ENCODE peak calls at places on chromosomes 3 and 15, in seven cellular contexts. I is GM13976; B is stimulated activated CD4-positive, alpha-beta T cell treated with anti-CD3 and anti-CD28 coated beads, TNF-alpha, amount 100 ng/mL, for 48 hours; C is ELF-1; Y is lower leg skin; E is RWPE2; R is fibroblast of lung. L is an unnamed sample.

GRCh38 chr3:114706591-114707224 is 412.9 kb downstream of the TIGIT start:
- DNase-seq in R (peak), Y (no peak), B (peak), I (peak), C (peak), E (no peak), L (no peak)

GRCh38 chr3:108183971-108184370 is 38.3 kb downstream of the IFT57 start:
- DNase-seq in C (no peak), Y (no peak), B (no peak), I (no peak), R (peak), E (no peak), L (no peak)

GRCh38 chr3:169564883-169565282 is 98.6 kb downstream of the MECOM start:
- DNase-seq in C (no peak), I (no peak), B (no peak), E (no peak), R (no peak), Y (no peak), L (peak)

GRCh38 chr15:80911821-80912220 is 77.8 kb downstream of the MESD start:
- DNase-seq in Y (no peak), E (no peak), R (no peak), I (no peak), B (no peak), C (no peak), L (no peak)

GRCh38 chr3:99330281-99330680 is 308.1 kb upstream of the COL8A1 start:
- DNase-seq in E (no peak), B (no peak), C (no peak), Y (no peak), R (peak), I (no peak), L (no peak)

GRCh38 chr15:57158997-57159668 is 217.2 kb upstream of the CGNL1 start:
- DNase-seq in R (peak), E (no peak), B (no peak), Y (no peak), I (no peak), C (no peak), L (no peak)

GRCh38 chr15:76871930-76872329 is 33.2 kb downstream of the SCAPER start:
- DNase-seq in I (no peak), R (no peak), B (no peak), Y (no peak), E (no peak), C (no peak), L (no peak)

GRCh38 chr15:98648654-98649537 is 557 bp downstream of the IGF1R start:
- DNase-seq in I (peak), R (peak), Y (peak), E (no peak), B (no peak), C (peak), L (peak)

GRCh38 chr15:48323294-48323693 is 7.9 kb upstream of the DUT start:
- DNase-seq in Y (no peak), I (no peak), C (no peak), E (no peak), R (no peak), B (no peak), L (no peak)

GRCh38 chr3:99269606-99270355 is 368.3 kb upstream of the DCBLD2 start:
- DNase-seq in B (no peak), I (no peak), C (no peak), R (no peak), E (no peak), Y (peak), L (no peak)

GRCh38 chr3:55406666-55407425 is 80.3 kb downstream of the WNT5A start:
- DNase-seq in E (no peak), I (no peak), R (no peak), Y (no peak), C (no peak), B (no peak), L (no peak)